ENCODE peak calls at places on chromosomes 1 and 21, in six cellular contexts. D, O, P, S, R and G are unnamed samples.
A peak's percentile ranks its signal among the peaks of the same experiment; 100 is the strongest.

GRCh38 chr1:19828546-19828945 is 13.5 kb upstream of the RNF186 start:
- DNase-seq in P (no peak), R (no peak), D (no peak), S (no peak), O (no peak), G (no peak)

GRCh38 chr1:227869851-227870305 is 54.4 kb downstream of the PRSS38 start:
- DNase-seq in P (no peak), O (no peak), R (no peak), S (no peak), D (no peak), G (no peak)

GRCh38 chr1:25566730-25567341 is 23.4 kb downstream of the LDLRAP1 start:
- DNase-seq in D (no peak), S (no peak), P (no peak), O (no peak), R (peak; percentile 36), G (peak; percentile 54)

GRCh38 chr1:108561731-108562326 is 1.9 kb downstream of the EEIG2 start:
- DNase-seq in O (peak; percentile 74), S (peak; percentile 90), P (no peak), D (peak; percentile 55), R (peak; percentile 73), G (peak; percentile 75)

GRCh38 chr21:20388400-20388799 is 609.8 kb upstream of the NCAM2 start:
- DNase-seq in D (no peak), P (no peak), O (no peak), R (no peak), S (no peak), G (no peak)

GRCh38 chr21:33199516-33200217 is 30.1 kb upstream of the IFNAR2 start:
- DNase-seq in S (no peak), O (peak; percentile 59), R (peak; percentile 69), P (no peak), D (peak; percentile 77), G (peak; percentile 78)

GRCh38 chr1:214660900-214661299 is 57.9 kb downstream of the CENPF start:
- DNase-seq in R (no peak), D (no peak), O (no peak), P (no peak), S (no peak), G (no peak)

GRCh38 chr1:17594690-17595601 is 55.4 kb downstream of the ARHGEF10L start:
- DNase-seq in S (no peak), O (no peak), R (no peak), D (no peak), P (no peak), G (no peak)

GRCh38 chr1:15919316-15919715 is 56.6 kb downstream of the ZBTB17 start:
- DNase-seq in R (peak; percentile 49), D (peak; percentile 70), S (no peak), O (peak; percentile 39), P (no peak), G (peak; percentile 53)

GRCh38 chr1:21293537-21294265 is 3.4 kb upstream of the ECE1 start:
- DNase-seq in O (peak; percentile 59), R (peak; percentile 73), S (no peak), P (no peak), D (peak; percentile 86), G (peak; percentile 56)

GRCh38 chr1:203682401-203683383 is 56.1 kb downstream of the ATP2B4 start:
- DNase-seq in P (no peak), R (peak; percentile 30), S (no peak), O (peak; percentile 34), D (peak; percentile 16), G (no peak)

GRCh38 chr1:109185990-109186703 is 27.6 kb upstream of the SARS1 start:
- DNase-seq in R (no peak), P (no peak), S (no peak), D (no peak), O (no peak), G (no peak)